ENCODE peak calls at places on chromosomes 16 and 17, in five cellular contexts. K, S, C, L and H are unnamed samples.

GRCh38 chr17:58210922-58211321 is 8.1 kb downstream of the MKS1 start:
- DNase-seq in S (no peak), L (no peak), C (no peak), K (no peak), H (no peak)

GRCh38 chr16:57081744-57082143 is 10.6 kb upstream of the CPNE2 start:
- DNase-seq in S (no peak), C (no peak), K (no peak), L (no peak), H (no peak)

GRCh38 chr16:53078765-53079484 is 24.1 kb downstream of the CHD9 start:
- DNase-seq in S (no peak), C (no peak), L (no peak), K (no peak), H (no peak)

GRCh38 chr17:59829217-59830006 is 63.3 kb downstream of the TUBD1 start:
- DNase-seq in L (peak), K (peak), S (peak), C (peak), H (peak)

GRCh38 chr17:63445571-63446217 is 412 bp downstream of the CYB561 start:
- DNase-seq in K (no peak), L (peak), C (no peak), S (no peak), H (no peak)

GRCh38 chr16:54285414-54286066 is 1.0 kb downstream of the IRX3 start:
- DNase-seq in K (peak), S (peak), C (no peak), L (peak), H (peak)

GRCh38 chr17:78882546-78883089 is 20.4 kb downstream of the CEP295NL start:
- DNase-seq in C (no peak), L (no peak), K (no peak), S (no peak), H (peak)

GRCh38 chr16:77211880-77212735 is 12.9 kb downstream of the SYCE1L start:
- DNase-seq in L (peak), K (peak), C (no peak), S (no peak), H (no peak)

GRCh38 chr16:38941-39892 is 14.2 kb downstream of the POLR3K start:
- DNase-seq in L (no peak), K (no peak), C (no peak), S (peak), H (peak)